ENCODE peak calls at places on chromosomes 12 and 14, in seven cellular contexts. Z is dorsolateral prefrontal cortex, T is neural progenitor cell, M is MM.1S, P is GM23338, U is fibroblast of lung, V is GM12878. I is an unnamed sample.
A peak's percentile ranks its signal among the peaks of the same experiment; 100 is the strongest.

GRCh38 chr14:102821252-102821651 is 44.0 kb downstream of the TRAF3 start:
- DNase-seq in U (no peak), P (no peak), Z (no peak), V (no peak), T (no peak), M (no peak), I (no peak)

GRCh38 chr12:116053479-116054195 is 223.9 kb downstream of the MED13L start:
- DNase-seq in Z (no peak), M (no peak), T (no peak), P (no peak), V (no peak), U (peak; percentile 95), I (peak; percentile 69)

GRCh38 chr12:49706351-49707126 is 666 bp downstream of the FMNL3 start:
- DNase-seq in U (peak; percentile 54), M (no peak), Z (peak; percentile 52), V (no peak), P (peak; percentile 65), T (peak; percentile 74), I (peak; percentile 59)

GRCh38 chr14:98144964-98145363 is 1127.0 kb downstream of the BCL11B start:
- DNase-seq in V (no peak), T (no peak), U (no peak), M (no peak), P (no peak), Z (no peak), I (no peak)

GRCh38 chr14:64541261-64541970 is 875 bp downstream of the HSPA2 start:
- DNase-seq in T (no peak), Z (no peak), P (peak; percentile 66), U (peak; percentile 4), M (no peak), V (no peak), I (no peak)

GRCh38 chr12:102406033-102406584 is 74.3 kb downstream of the IGF1 start:
- DNase-seq in Z (peak; percentile 59), U (peak; percentile 23), P (no peak), V (peak; percentile 77), M (no peak), T (peak; percentile 42), I (no peak)

GRCh38 chr12:57614178-57614947 is 3.1 kb downstream of the ARHGEF25 start:
- DNase-seq in V (peak; percentile 33), Z (no peak), T (peak; percentile 41), M (peak; percentile 30), P (peak; percentile 89), U (no peak), I (no peak)

GRCh38 chr12:96890331-96890730 is 16.7 kb upstream of the NEDD1 start:
- DNase-seq in V (no peak), U (no peak), P (no peak), M (no peak), T (no peak), Z (no peak), I (no peak)

GRCh38 chr14:91409991-91410401 is 7.6 kb downstream of the CCDC88C start:
- DNase-seq in V (no peak), T (no peak), Z (no peak), P (no peak), M (no peak), U (no peak), I (no peak)

DNA sequence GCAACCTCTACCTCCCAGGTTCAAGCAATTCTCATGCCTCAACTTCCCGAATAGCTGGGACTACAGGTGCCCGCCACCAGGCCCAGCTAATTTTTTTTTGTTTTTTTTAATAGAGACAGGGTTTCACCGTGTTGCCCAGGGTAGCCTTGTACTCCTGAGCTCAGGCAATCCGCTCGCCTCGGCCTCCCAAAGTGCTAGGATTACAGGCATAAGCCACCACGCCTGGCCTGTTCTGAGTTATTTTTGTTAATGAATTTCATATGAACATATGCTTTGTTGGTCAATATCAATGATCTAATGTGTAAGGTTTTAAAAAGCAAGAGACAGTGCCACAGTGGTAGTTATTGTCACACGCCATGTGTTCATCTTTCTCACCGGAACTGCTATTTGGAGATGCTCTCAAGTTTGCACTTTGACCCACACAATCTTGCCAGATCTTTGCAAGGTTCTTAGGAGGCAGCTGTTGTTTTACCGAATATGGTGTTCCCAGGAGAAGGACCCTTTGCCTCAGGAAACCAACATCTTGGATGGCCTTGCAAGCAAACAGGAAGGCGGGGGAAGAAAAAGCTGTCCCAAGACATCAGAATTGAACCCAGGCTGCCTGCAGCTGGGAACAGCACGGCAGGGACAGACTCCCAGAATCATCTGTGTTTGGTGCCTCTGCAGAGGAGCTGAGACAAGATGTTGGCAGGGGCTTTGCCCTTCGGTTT is 30.0 kb downstream of the GALNT16 start:
- DNase-seq in M (no peak), P (no peak), U (no peak), V (no peak), Z (no peak), T (no peak), I (peak; percentile 36)
- H3K4me3 ChIP-seq in M (no peak overlapping the region), P (no peak overlapping the region), U (no peak overlapping the region), V (no peak overlapping the region), Z (no peak overlapping the region), T (no peak overlapping the region), I (no peak overlapping the region)

GRCh38 chr12:52027085-52027843 is 20.5 kb downstream of the TAMALIN start:
- DNase-seq in M (no peak), P (no peak), Z (no peak), U (no peak), V (no peak), T (peak; percentile 66), I (no peak)

GRCh38 chr12:52023182-52023975 is 16.6 kb downstream of the TAMALIN start:
- DNase-seq in M (peak; percentile 81), V (no peak), T (peak; percentile 89), U (peak; percentile 65), P (peak; percentile 86), Z (peak; percentile 88), I (peak; percentile 86)

GRCh38 chr12:52026267-52026666 is 19.5 kb downstream of the TAMALIN start:
- DNase-seq in P (no peak), T (no peak), M (no peak), U (no peak), V (no peak), Z (no peak), I (no peak)

GRCh38 chr12:52023976-52024688 is 17.4 kb downstream of the TAMALIN start:
- DNase-seq in T (no peak), P (no peak), U (no peak), M (no peak), V (no peak), Z (no peak), I (no peak)

DNA sequence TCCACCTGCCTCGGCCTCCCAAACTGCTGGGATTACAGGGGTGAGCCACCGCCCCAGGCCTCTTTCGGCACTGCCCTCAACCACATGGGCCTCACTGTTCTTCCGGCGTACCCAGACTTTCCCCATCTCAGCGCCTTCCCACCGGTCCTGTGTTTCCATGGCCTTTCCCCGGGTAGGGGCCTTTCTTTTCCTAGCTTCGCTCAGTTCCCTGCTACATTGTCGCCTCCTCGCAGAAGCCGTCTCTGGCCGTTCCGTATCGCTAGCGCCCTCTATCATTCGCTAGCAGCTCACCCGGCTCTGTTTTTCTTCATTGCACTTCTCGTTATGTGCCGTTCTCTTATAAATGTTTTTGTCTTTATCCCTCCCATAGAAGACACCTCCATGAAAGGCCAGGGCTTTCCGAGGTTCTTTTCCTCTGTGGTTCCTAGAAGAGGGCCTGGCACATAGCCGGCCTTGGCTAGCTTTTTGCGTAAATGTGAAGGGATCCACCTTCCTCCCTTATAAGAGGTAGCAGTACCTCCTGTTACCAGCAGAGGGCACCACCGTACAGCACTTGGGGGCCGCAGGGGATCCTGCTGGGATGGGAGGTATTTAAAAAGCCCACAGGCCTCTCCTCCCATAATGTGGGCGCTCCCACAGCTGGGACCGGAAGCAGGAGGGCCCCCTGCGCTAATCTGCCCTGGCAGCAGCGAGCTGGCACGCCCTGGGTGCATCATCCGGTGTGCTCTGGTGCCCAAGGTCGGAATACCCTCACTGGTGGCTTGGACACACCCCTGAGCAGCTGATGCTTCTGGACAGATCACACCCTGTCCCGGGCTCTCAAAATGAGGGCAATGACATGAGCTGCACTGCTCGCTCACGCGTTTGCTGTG is 18.8 kb downstream of the TAMALIN start:
- DNase-seq in M (peak; percentile 79), U (peak; percentile 86), V (peak; percentile 45), P (peak; percentile 93), T (peak; percentile 91), Z (peak; percentile 80), I (peak; percentile 92)
- TF ChIP-seq CTCF in M (peak; percentile 98), U (peak; percentile 81), V (peak; percentile 78), P (peak; percentile 93), T (peak; percentile 100), Z (peak; percentile 99), I (peak; percentile 99)

GRCh38 chr14:100106260-100106659 is 41.0 kb downstream of the EVL start:
- DNase-seq in P (no peak), Z (no peak), T (no peak), V (no peak), U (no peak), M (no peak), I (no peak)

GRCh38 chr14:100107236-100107635 is 42.0 kb downstream of the EVL start:
- DNase-seq in V (no peak), M (no peak), P (no peak), T (no peak), U (no peak), Z (no peak), I (no peak)

GRCh38 chr14:100105357-100106169 is 40.3 kb downstream of the EVL start:
- DNase-seq in T (no peak), P (no peak), Z (no peak), V (no peak), U (no peak), M (no peak), I (no peak)

GRCh38 chr14:100108042-100108825 is 43.0 kb downstream of the EVL start:
- DNase-seq in V (peak; percentile 15), T (peak; percentile 89), M (peak; percentile 36), P (peak; percentile 90), U (peak; percentile 74), Z (peak; percentile 84), I (peak; percentile 80)

GRCh38 chr14:100106661-100107112 is 41.5 kb downstream of the EVL start:
- DNase-seq in Z (no peak), U (no peak), M (no peak), V (no peak), P (no peak), T (no peak), I (peak; percentile 62)
- H3K27ac ChIP-seq in Z (peak overlapping the region; percentile 31), U (no peak overlapping the region), M (no peak overlapping the region), V (no peak overlapping the region), P (no peak overlapping the region), T (no peak overlapping the region), I (peak overlapping the region; percentile 52)

DNA sequence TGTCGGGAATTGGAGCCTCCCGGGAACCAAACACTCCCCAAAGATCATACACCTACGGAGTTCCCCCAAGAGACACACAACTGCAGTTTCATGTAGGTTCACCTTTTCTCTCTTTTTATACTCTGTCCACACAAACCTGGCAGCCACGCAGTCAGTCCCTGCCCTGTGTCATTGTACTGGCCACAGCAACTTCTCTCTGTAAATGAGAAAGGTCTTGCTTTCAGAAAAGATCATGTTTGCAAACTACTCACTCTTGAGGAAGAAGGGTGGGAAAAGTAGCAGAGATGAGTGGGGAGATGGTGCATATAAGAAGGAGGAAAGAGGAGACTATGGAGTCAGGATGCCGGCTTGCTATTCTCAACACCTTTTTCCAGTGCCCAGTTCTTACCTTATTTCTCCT is 10.4 kb downstream of the ANG start:
- DNase-seq in Z (no peak), V (no peak), U (no peak), P (no peak), M (no peak), T (no peak), I (no peak)
- H3K4me3 ChIP-seq in Z (no peak overlapping the region), V (no peak overlapping the region), U (no peak overlapping the region), P (no peak overlapping the region), M (no peak overlapping the region), T (no peak overlapping the region), I (no peak overlapping the region)

DNA sequence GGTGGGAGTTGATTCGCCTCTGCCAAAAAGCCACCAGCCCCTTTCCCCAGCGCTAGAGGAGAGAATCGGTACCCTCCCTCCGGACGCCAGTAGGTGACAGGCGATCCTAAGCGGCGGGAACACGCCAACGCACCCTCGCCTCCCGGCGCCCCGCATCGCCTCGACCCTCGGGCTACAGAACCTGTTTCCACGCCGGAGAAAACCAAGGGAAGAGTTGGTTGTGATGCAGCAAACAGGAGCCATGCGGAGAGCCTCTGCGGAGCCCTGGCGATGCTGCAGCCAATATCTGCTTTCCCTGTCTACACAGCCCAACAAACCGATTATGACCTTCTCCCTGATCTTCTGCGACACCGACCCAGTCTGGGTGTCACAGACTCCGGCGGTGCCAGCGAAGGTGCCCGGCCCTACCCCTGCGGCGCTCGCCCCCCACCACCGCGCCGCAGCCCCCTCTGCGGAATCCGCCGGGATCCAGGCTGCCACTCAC is 523 bp downstream of the PRICKLE1 start:
- DNase-seq in Z (peak; percentile 55), T (peak; percentile 84), U (peak; percentile 48), M (no peak), V (no peak), P (peak; percentile 83), I (no peak)
- TF ChIP-seq CTCF in Z (peak; percentile 38), T (peak; percentile 68), U (peak; percentile 61), M (no peak), V (peak; percentile 36), P (peak; percentile 81), I (peak; percentile 76)

I was measured in right atrium auricular region.